ENCODE peak calls at places on chromosome X, in six cellular contexts. One of them, this sample, is unnamed.

GRCh38 chrX:54821310-54821709 is 13.8 kb downstream of the MAGED2 start:
- DNase-seq in iris pigment epithelial cell: no peak
- DNase-seq in aorta: no peak
- DNase-seq in foreskin fibroblast: no peak
- DNase-seq in spleen: no peak
- DNase-seq in head of caudate nucleus: no peak
- DNase-seq in this sample: no peak

GRCh38 chrX:80578518-80579105 is 158.4 kb downstream of the TENT5D start:
- DNase-seq in iris pigment epithelial cell: peak; percentile 21
- DNase-seq in aorta: no peak
- DNase-seq in head of caudate nucleus: peak; percentile 14
- DNase-seq in foreskin fibroblast: peak; percentile 8
- DNase-seq in spleen: no peak
- DNase-seq in this sample: no peak

GRCh38 chrX:1389993-1390285 is 2.0 kb downstream of the SLC25A6 start:
- DNase-seq in spleen: peak; percentile 56
- DNase-seq in head of caudate nucleus: no peak
- DNase-seq in aorta: peak; percentile 20
- DNase-seq in iris pigment epithelial cell: no peak
- DNase-seq in foreskin fibroblast: no peak
- DNase-seq in this sample: no peak

GRCh38 chrX:101450951-101451350 is 34.3 kb upstream of the ARMCX4 start:
- DNase-seq in iris pigment epithelial cell: peak; percentile 75
- DNase-seq in foreskin fibroblast: peak; percentile 82
- DNase-seq in spleen: no peak
- DNase-seq in aorta: peak; percentile 78
- DNase-seq in head of caudate nucleus: no peak
- DNase-seq in this sample: no peak

GRCh38 chrX:65874765-65875164 is 165.1 kb downstream of the VSIG4 start:
- DNase-seq in iris pigment epithelial cell: peak; percentile 1
- DNase-seq in aorta: no peak
- DNase-seq in spleen: no peak
- DNase-seq in head of caudate nucleus: no peak
- DNase-seq in foreskin fibroblast: no peak
- DNase-seq in this sample: no peak

GRCh38 chrX:149829751-149830191 is 48.0 kb downstream of the MAGEA9 start:
- DNase-seq in head of caudate nucleus: no peak
- DNase-seq in aorta: no peak
- DNase-seq in spleen: no peak
- DNase-seq in iris pigment epithelial cell: peak; percentile 53
- DNase-seq in foreskin fibroblast: peak; percentile 17
- DNase-seq in this sample: no peak

GRCh38 chrX:103398321-103398937 is 22.1 kb downstream of the BEX3 start:
- DNase-seq in foreskin fibroblast: peak; percentile 90
- DNase-seq in spleen: no peak
- DNase-seq in aorta: no peak
- DNase-seq in head of caudate nucleus: no peak
- DNase-seq in iris pigment epithelial cell: peak; percentile 86
- DNase-seq in this sample: no peak

GRCh38 chrX:137032841-137033773 is 688 bp downstream of the GPR101 start:
- DNase-seq in spleen: no peak
- DNase-seq in aorta: no peak
- DNase-seq in iris pigment epithelial cell: no peak
- DNase-seq in foreskin fibroblast: no peak
- DNase-seq in head of caudate nucleus: no peak
- DNase-seq in this sample: no peak

This sample was measured in substantia nigra.